ENCODE peak calls at places on chromosomes 16 and 17, in nine cellular contexts. One of them, this sample, is unnamed.

GRCh38 chr17:79793924-79794304 is 3.0 kb downstream of the CBX8 start:
- DNase-seq in mucosa of descending colon: no peak
- DNase-seq in cardiac fibroblast: no peak
- DNase-seq in A549: peak
- DNase-seq in heart left ventricle: no peak
- DNase-seq in fibroblast of mammary gland: no peak
- DNase-seq in brain microvascular endothelial cell: no peak
- DNase-seq in sigmoid colon: no peak
- DNase-seq in IMR-90: no peak
- DNase-seq in this sample: no peak

GRCh38 chr17:12521416-12521815 is 144.3 kb upstream of the MYOCD start:
- DNase-seq in brain microvascular endothelial cell: no peak
- DNase-seq in IMR-90: peak
- DNase-seq in cardiac fibroblast: no peak
- DNase-seq in A549: no peak
- DNase-seq in heart left ventricle: no peak
- DNase-seq in sigmoid colon: no peak
- DNase-seq in fibroblast of mammary gland: no peak
- DNase-seq in mucosa of descending colon: no peak
- DNase-seq in this sample: no peak

GRCh38 chr16:4213721-4214120 is 28.2 kb downstream of the SRL start:
- DNase-seq in heart left ventricle: no peak
- DNase-seq in IMR-90: no peak
- DNase-seq in A549: no peak
- DNase-seq in fibroblast of mammary gland: peak
- DNase-seq in brain microvascular endothelial cell: no peak
- DNase-seq in sigmoid colon: no peak
- DNase-seq in cardiac fibroblast: peak
- DNase-seq in mucosa of descending colon: peak
- DNase-seq in this sample: no peak

GRCh38 chr17:17141860-17142552 is 64.1 kb downstream of the PLD6 start:
- DNase-seq in sigmoid colon: peak
- DNase-seq in cardiac fibroblast: peak
- DNase-seq in heart left ventricle: no peak
- DNase-seq in IMR-90: peak
- DNase-seq in fibroblast of mammary gland: peak
- DNase-seq in brain microvascular endothelial cell: peak
- DNase-seq in A549: peak
- DNase-seq in mucosa of descending colon: peak
- DNase-seq in this sample: no peak

GRCh38 chr17:19317359-19318095 is 45.0 kb downstream of the B9D1 start:
- DNase-seq in sigmoid colon: peak
- DNase-seq in cardiac fibroblast: peak
- DNase-seq in heart left ventricle: peak
- DNase-seq in A549: no peak
- DNase-seq in brain microvascular endothelial cell: peak
- DNase-seq in fibroblast of mammary gland: peak
- DNase-seq in IMR-90: peak
- DNase-seq in mucosa of descending colon: peak
- DNase-seq in this sample: no peak

GRCh38 chr16:67565470-67566100 is 3.3 kb downstream of the CTCF start:
- DNase-seq in sigmoid colon: peak
- DNase-seq in cardiac fibroblast: no peak
- DNase-seq in fibroblast of mammary gland: no peak
- DNase-seq in A549: no peak
- DNase-seq in IMR-90: no peak
- DNase-seq in mucosa of descending colon: no peak
- DNase-seq in brain microvascular endothelial cell: no peak
- DNase-seq in heart left ventricle: no peak
- DNase-seq in this sample: no peak

GRCh38 chr17:41772218-41772585 is 14.3 kb downstream of the JUP start:
- DNase-seq in sigmoid colon: no peak
- DNase-seq in A549: no peak
- DNase-seq in mucosa of descending colon: peak
- DNase-seq in heart left ventricle: no peak
- DNase-seq in fibroblast of mammary gland: no peak
- DNase-seq in brain microvascular endothelial cell: no peak
- DNase-seq in IMR-90: no peak
- DNase-seq in cardiac fibroblast: no peak
- DNase-seq in this sample: no peak

GRCh38 chr16:23145608-23146007 is 3.6 kb downstream of the USP31 start:
- DNase-seq in heart left ventricle: no peak
- DNase-seq in fibroblast of mammary gland: peak
- DNase-seq in IMR-90: peak
- DNase-seq in mucosa of descending colon: no peak
- DNase-seq in brain microvascular endothelial cell: peak
- DNase-seq in cardiac fibroblast: peak
- DNase-seq in A549: no peak
- DNase-seq in sigmoid colon: no peak
- DNase-seq in this sample: no peak

GRCh38 chr16:17964196-17964595 is 372.3 kb downstream of the NPIPA8 start:
- DNase-seq in mucosa of descending colon: no peak
- DNase-seq in IMR-90: no peak
- DNase-seq in fibroblast of mammary gland: no peak
- DNase-seq in A549: no peak
- DNase-seq in brain microvascular endothelial cell: no peak
- DNase-seq in cardiac fibroblast: no peak
- DNase-seq in sigmoid colon: no peak
- DNase-seq in heart left ventricle: no peak
- DNase-seq in this sample: no peak

GRCh38 chr17:79849953-79850352 is 10.7 kb upstream of the CBX4 start:
- DNase-seq in cardiac fibroblast: no peak
- DNase-seq in IMR-90: no peak
- DNase-seq in sigmoid colon: no peak
- DNase-seq in fibroblast of mammary gland: no peak
- DNase-seq in heart left ventricle: no peak
- DNase-seq in A549: no peak
- DNase-seq in mucosa of descending colon: no peak
- DNase-seq in brain microvascular endothelial cell: no peak
- DNase-seq in this sample: no peak

GRCh38 chr17:19448341-19449268 is 37.6 kb downstream of the RNF112 start:
- DNase-seq in IMR-90: peak
- DNase-seq in brain microvascular endothelial cell: peak
- DNase-seq in A549: no peak
- DNase-seq in cardiac fibroblast: peak
- DNase-seq in sigmoid colon: peak
- DNase-seq in fibroblast of mammary gland: peak
- DNase-seq in heart left ventricle: no peak
- DNase-seq in mucosa of descending colon: peak
- DNase-seq in this sample: peak

GRCh38 chr17:55233840-55234239 is 30.9 kb upstream of the HLF start:
- DNase-seq in heart left ventricle: no peak
- DNase-seq in mucosa of descending colon: no peak
- DNase-seq in sigmoid colon: no peak
- DNase-seq in A549: no peak
- DNase-seq in fibroblast of mammary gland: no peak
- DNase-seq in cardiac fibroblast: no peak
- DNase-seq in IMR-90: no peak
- DNase-seq in brain microvascular endothelial cell: no peak
- DNase-seq in this sample: no peak

DNA sequence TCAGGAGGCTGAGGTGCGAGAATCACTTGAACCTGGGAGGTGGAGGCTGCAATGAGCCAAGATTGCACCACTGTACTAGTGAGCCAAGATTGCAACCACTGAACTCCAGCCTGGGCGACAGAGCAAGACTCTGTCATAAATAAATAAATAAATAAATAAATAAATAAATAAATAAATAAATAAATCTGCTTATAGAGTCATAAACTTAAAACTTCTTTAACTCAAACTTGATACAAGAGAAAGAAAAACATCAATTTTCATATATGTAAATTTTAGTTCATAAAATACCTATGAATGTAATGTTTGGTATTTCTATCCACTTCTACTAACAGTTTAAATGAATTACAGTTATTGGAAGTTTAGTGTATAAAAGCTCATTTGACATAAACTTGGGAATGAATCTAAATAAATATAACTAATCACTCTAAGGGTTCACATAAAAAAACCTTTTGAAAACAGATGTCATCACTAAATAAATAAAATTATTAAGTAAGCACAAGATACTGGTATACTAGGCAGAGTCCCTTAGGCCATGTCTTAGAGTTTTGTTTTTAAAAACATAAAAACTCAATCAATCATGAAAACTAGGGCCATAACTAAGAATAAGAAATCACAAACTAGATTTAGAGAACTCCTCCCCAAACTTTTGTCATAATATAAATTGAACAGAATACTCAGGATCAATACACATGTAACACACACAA is 54.1 kb downstream of the SMURF2 start:
- DNase-seq in IMR-90: no peak
- DNase-seq in cardiac fibroblast: peak
- DNase-seq in A549: no peak
- DNase-seq in fibroblast of mammary gland: peak
- DNase-seq in sigmoid colon: no peak
- DNase-seq in mucosa of descending colon: no peak
- DNase-seq in heart left ventricle: no peak
- DNase-seq in brain microvascular endothelial cell: no peak
- DNase-seq in this sample: no peak
- H3K4me3 ChIP-seq in IMR-90: no peak
- H3K4me3 ChIP-seq in cardiac fibroblast: no peak
- H3K4me3 ChIP-seq in A549: no peak
- H3K4me3 ChIP-seq in fibroblast of mammary gland: no peak
- H3K4me3 ChIP-seq in sigmoid colon: no peak
- H3K4me3 ChIP-seq in mucosa of descending colon: no peak
- H3K4me3 ChIP-seq in heart left ventricle: no peak
- H3K4me3 ChIP-seq in brain microvascular endothelial cell: no peak
- H3K4me3 ChIP-seq in this sample: no peak

DNA sequence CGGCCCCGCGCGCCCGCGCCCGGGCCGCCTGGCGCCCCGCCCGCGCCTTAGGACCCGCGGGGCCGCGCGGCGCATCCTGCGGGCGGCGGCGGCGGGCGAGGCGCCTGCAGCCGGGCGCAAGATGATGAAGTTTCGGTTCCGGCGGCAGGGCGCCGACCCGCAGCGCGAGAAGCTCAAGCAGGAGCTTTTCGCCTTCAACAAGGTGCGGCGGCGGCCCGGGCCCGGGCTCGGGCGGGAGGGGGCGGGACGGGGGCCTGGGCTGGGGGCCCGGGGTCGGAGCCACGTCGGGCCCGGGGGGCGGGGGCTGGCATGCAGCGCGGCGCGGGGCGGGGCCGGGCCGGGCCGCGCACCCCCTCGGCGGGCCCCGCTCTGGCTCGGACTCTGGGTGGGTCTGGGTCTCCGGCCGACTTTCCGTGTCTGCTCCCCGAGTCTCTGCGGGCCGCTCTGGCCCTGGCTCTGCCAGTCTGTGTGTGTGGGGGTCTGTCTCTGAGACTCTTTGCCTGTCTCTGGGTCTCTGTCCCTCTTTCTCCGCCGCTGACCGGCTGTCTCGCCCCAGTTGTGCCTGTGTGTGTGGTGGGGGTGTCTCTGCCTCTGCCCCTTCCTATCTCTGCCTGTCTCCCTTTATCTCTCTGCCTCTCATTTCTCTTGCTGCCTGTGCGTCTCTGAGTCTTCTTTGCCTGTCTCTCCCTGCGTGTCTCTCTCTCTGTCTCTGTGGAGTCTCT is at the start of gene LLGL1:
- DNase-seq in sigmoid colon: no peak
- DNase-seq in brain microvascular endothelial cell: no peak
- DNase-seq in cardiac fibroblast: no peak
- DNase-seq in IMR-90: no peak
- DNase-seq in heart left ventricle: no peak
- DNase-seq in fibroblast of mammary gland: no peak
- DNase-seq in mucosa of descending colon: peak
- DNase-seq in A549: no peak
- DNase-seq in this sample: no peak
- H3K4me3 ChIP-seq in sigmoid colon: peak
- H3K4me3 ChIP-seq in brain microvascular endothelial cell: peak
- H3K4me3 ChIP-seq in cardiac fibroblast: peak
- H3K4me3 ChIP-seq in IMR-90: peak
- H3K4me3 ChIP-seq in heart left ventricle: peak
- H3K4me3 ChIP-seq in fibroblast of mammary gland: peak
- H3K4me3 ChIP-seq in mucosa of descending colon: peak
- H3K4me3 ChIP-seq in A549: peak
- H3K4me3 ChIP-seq in this sample: peak

GRCh38 chr16:89672177-89672941 is 14.1 kb upstream of the CDK10 start:
- DNase-seq in fibroblast of mammary gland: no peak
- DNase-seq in A549: no peak
- DNase-seq in IMR-90: no peak
- DNase-seq in mucosa of descending colon: no peak
- DNase-seq in cardiac fibroblast: no peak
- DNase-seq in heart left ventricle: no peak
- DNase-seq in sigmoid colon: no peak
- DNase-seq in brain microvascular endothelial cell: no peak
- DNase-seq in this sample: no peak

DNA sequence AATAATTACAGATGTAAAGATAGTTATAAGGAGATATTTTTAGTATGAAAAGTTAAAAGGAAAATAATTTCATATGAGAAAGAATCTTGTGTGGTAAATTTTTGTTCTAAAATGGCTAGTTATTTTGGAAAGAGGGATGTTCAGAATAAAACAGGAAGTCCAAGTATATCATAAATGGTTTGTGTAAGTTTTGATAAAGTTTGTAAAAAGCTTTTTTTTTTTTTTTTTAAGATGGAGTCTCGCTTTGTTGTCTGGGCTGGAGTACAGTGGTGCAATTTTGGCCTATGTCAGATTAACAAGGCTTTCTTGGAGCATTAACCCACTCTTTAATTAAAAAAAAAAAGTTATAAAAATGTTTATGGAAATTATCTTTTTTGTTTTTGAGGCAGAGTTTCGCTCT is 8.2 kb upstream of the CDK10 start:
- DNase-seq in fibroblast of mammary gland: no peak
- DNase-seq in cardiac fibroblast: no peak
- DNase-seq in mucosa of descending colon: no peak
- DNase-seq in brain microvascular endothelial cell: no peak
- DNase-seq in sigmoid colon: no peak
- DNase-seq in IMR-90: no peak
- DNase-seq in heart left ventricle: no peak
- DNase-seq in A549: no peak
- DNase-seq in this sample: no peak
- H3K4me3 ChIP-seq in fibroblast of mammary gland: no peak
- H3K4me3 ChIP-seq in cardiac fibroblast: no peak
- H3K4me3 ChIP-seq in mucosa of descending colon: no peak
- H3K4me3 ChIP-seq in brain microvascular endothelial cell: no peak
- H3K4me3 ChIP-seq in sigmoid colon: no peak
- H3K4me3 ChIP-seq in IMR-90: no peak
- H3K4me3 ChIP-seq in heart left ventricle: no peak
- H3K4me3 ChIP-seq in A549: no peak
- H3K4me3 ChIP-seq in this sample: no peak

DNA sequence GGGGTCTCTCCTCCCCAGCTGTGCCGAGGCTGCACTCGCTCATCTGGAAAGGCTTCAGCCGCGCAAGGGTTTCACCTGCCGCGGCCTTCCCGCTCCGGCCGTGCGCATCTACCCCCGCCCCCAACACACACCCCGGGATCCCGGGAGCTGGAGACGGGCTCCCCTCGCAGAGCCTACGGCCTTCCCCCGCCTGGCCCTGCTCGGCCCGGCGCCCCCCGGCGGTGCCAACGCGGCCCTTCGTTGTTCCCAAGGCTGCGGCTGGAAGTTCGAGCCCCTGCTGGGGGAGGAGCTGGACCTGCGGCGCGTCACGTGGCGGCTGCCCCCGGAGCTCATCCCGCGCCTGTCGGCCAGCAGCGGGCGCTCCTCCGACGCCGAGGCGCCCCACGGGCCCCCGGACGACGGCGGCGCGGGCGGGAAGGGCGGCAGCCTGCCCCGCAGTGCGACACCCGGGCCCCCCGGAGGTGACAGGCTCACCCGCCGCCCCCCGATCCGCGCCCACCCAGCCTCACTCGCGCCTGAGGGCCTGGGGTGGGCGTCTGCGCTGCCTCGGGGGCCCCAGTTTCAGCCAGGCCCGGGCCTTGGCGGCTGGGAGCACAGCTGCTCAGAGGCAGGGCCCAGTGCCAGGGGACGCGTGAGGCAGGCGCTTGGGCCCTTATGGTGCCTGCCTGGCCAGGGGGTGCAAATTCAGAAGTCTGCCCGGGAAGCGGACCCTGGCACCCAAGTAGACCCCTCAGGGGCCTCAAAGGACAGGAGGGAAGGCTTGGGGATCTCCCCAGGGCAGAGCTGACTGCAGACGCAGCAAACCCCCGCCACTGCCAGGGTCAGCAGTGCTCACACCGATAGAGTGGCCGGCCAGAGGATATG is 11.2 kb downstream of the GALK1 start:
- DNase-seq in sigmoid colon: peak
- DNase-seq in cardiac fibroblast: peak
- DNase-seq in A549: no peak
- DNase-seq in fibroblast of mammary gland: peak
- DNase-seq in mucosa of descending colon: peak
- DNase-seq in heart left ventricle: peak
- DNase-seq in IMR-90: peak
- DNase-seq in brain microvascular endothelial cell: peak
- DNase-seq in this sample: no peak
- H3K4me3 ChIP-seq in sigmoid colon: peak
- H3K4me3 ChIP-seq in cardiac fibroblast: peak
- H3K4me3 ChIP-seq in A549: no peak
- H3K4me3 ChIP-seq in fibroblast of mammary gland: peak
- H3K4me3 ChIP-seq in mucosa of descending colon: no peak
- H3K4me3 ChIP-seq in heart left ventricle: peak
- H3K4me3 ChIP-seq in IMR-90: peak
- H3K4me3 ChIP-seq in brain microvascular endothelial cell: peak
- H3K4me3 ChIP-seq in this sample: peak